ENCODE peak calls at places on chromosomes 12 and 14, in five cellular contexts. P, G, C, E and F are unnamed samples.

GRCh38 chr12:108642269-108642870 is 8.7 kb upstream of the SELPLG start:
- DNase-seq in E (no peak), C (peak), P (peak), G (no peak), F (no peak)

GRCh38 chr12:90199008-90199407 is 490.4 kb upstream of the ATP2B1 start:
- DNase-seq in C (no peak), G (no peak), E (no peak), P (no peak), F (no peak)

GRCh38 chr12:38691164-38691563 is 214.2 kb downstream of the CPNE8 start:
- DNase-seq in C (no peak), G (no peak), E (no peak), P (no peak), F (no peak)

GRCh38 chr12:56987551-56988053 is 18.7 kb downstream of the ZBTB39 start:
- DNase-seq in P (peak), C (peak), E (peak), G (peak), F (peak)

GRCh38 chr12:109165599-109165998 is 49.2 kb downstream of the ACACB start:
- DNase-seq in C (no peak), E (no peak), P (no peak), G (no peak), F (no peak)

GRCh38 chr14:60656755-60657608 is 7.7 kb upstream of the SIX1 start:
- DNase-seq in C (peak), P (peak), E (peak), G (peak), F (peak)

GRCh38 chr12:96368233-96368632 is 32.0 kb downstream of the CDK17 start:
- DNase-seq in C (no peak), G (no peak), P (peak), E (peak), F (no peak)

GRCh38 chr14:26138764-26139445 is 458.9 kb downstream of the NOVA1 start:
- DNase-seq in G (no peak), E (no peak), P (no peak), C (no peak), F (peak)

GRCh38 chr14:59332727-59333126 is 132.5 kb downstream of the GPR135 start:
- DNase-seq in E (no peak), G (no peak), C (no peak), P (no peak), F (no peak)

GRCh38 chr12:94879542-94879941 is 124.0 kb downstream of the NDUFA12 start:
- DNase-seq in P (no peak), C (no peak), E (no peak), G (peak), F (peak)

GRCh38 chr12:32454075-32454474 is 54.7 kb downstream of the FGD4 start:
- DNase-seq in P (no peak), C (no peak), E (no peak), G (no peak), F (peak)

GRCh38 chr12:224330-224729 is 10.4 kb upstream of the SLC6A12 start:
- DNase-seq in E (no peak), C (no peak), G (no peak), P (no peak), F (no peak)

GRCh38 chr12:21881950-21882349 is 59.3 kb downstream of the ABCC9 start:
- DNase-seq in E (peak), G (no peak), C (no peak), P (no peak), F (no peak)

GRCh38 chr12:124044809-124045321 is 71.8 kb downstream of the ZNF664 start:
- DNase-seq in P (no peak), E (no peak), G (peak), C (no peak), F (no peak)

GRCh38 chr14:79091381-79091963 is 921.3 kb downstream of the NRXN3 start:
- DNase-seq in E (no peak), P (no peak), C (no peak), G (no peak), F (no peak)

GRCh38 chr12:121060149-121061001 is 21.3 kb upstream of the OASL start:
- DNase-seq in C (peak), G (peak), P (no peak), E (peak), F (peak)

GRCh38 chr12:1574863-1575254 is 19.5 kb downstream of the FBXL14 start:
- DNase-seq in E (no peak), G (no peak), P (no peak), C (no peak), F (no peak)

GRCh38 chr12:111745201-111745600 is 21.5 kb upstream of the ALDH2 start:
- DNase-seq in P (no peak), G (no peak), E (no peak), C (no peak), F (no peak)

GRCh38 chr12:129964826-129965457 is 61.1 kb upstream of the TMEM132D start:
- DNase-seq in E (no peak), P (peak), G (no peak), C (no peak), F (no peak)

GRCh38 chr12:108532061-108532848 is 17.2 kb downstream of the FICD start:
- DNase-seq in E (peak), G (no peak), P (peak), C (no peak), F (no peak)

GRCh38 chr14:53742226-53742607 is 214.4 kb downstream of the BMP4 start:
- DNase-seq in G (no peak), P (no peak), E (no peak), C (no peak), F (no peak)

GRCh38 chr14:54653764-54654469 is 87.0 kb downstream of the SAMD4A start:
- DNase-seq in E (no peak), C (no peak), G (no peak), P (no peak), F (no peak)

GRCh38 chr14:95415993-95416392 is 96.3 kb upstream of the CLMN start:
- DNase-seq in E (no peak), C (no peak), P (no peak), G (no peak), F (no peak)